ENCODE peak calls at places on chromosomes 1 and 21, in seven cellular contexts. D is HEK293T; G is iPS-NIHi11; J is stimulated activated CD8-positive, alpha-beta memory T cell treated with anti-CD3 and anti-CD28 coated beads, Interleukin-4, amount 100 ng/mL, for 1 hour; I is 8988T; X is GM23248; K is NCI-H2171. T is an unnamed sample.

GRCh38 chr1:91827094-91828006 is 58.6 kb downstream of the TGFBR3 start:
- DNase-seq in D (no peak), G (no peak), J (no peak), I (no peak), X (peak), K (no peak), T (peak)

GRCh38 chr1:227759345-227760300 is 24.4 kb downstream of the SNAP47 start:
- DNase-seq in D (no peak), G (peak), J (no peak), I (peak), X (peak), K (peak), T (no peak)

GRCh38 chr1:192632188-192632587 is 3.8 kb upstream of the RGS13 start:
- DNase-seq in D (no peak), G (no peak), J (no peak), I (no peak), X (no peak), K (no peak), T (no peak)

GRCh38 chr21:31444061-31444460 is 100.0 kb upstream of the TIAM1 start:
- DNase-seq in D (no peak), G (no peak), J (peak), I (no peak), X (peak), K (no peak), T (no peak)

GRCh38 chr1:37727186-37727585 is 34.9 kb downstream of the CDCA8 start:
- DNase-seq in D (no peak), G (peak), J (no peak), I (no peak), X (no peak), K (no peak), T (no peak)

GRCh38 chr1:77412069-77412793 is 130.4 kb downstream of the AK5 start:
- DNase-seq in D (no peak), G (no peak), J (no peak), I (no peak), X (peak), K (no peak), T (peak)

GRCh38 chr1:233440952-233441401 is 113.5 kb downstream of the MAP3K21 start:
- DNase-seq in D (peak), G (peak), J (no peak), I (no peak), X (peak), K (peak), T (peak)

GRCh38 chr1:26050255-26050640 is 4.3 kb upstream of the SLC30A2 start:
- DNase-seq in D (no peak), G (no peak), J (no peak), I (no peak), X (no peak), K (no peak), T (no peak)

GRCh38 chr1:145711213-145711651 is 4.1 kb upstream of the PDZK1 start:
- DNase-seq in D (no peak), G (no peak), J (no peak), I (no peak), X (no peak), K (no peak), T (peak)

GRCh38 chr1:234529661-234530237 is 50.8 kb upstream of the TARBP1 start:
- DNase-seq in D (no peak), G (no peak), J (no peak), I (no peak), X (peak), K (no peak), T (no peak)

GRCh38 chr1:71083271-71083670 is 2.4 kb upstream of the ZRANB2 start:
- DNase-seq in D (no peak), G (no peak), J (no peak), I (no peak), X (no peak), K (no peak), T (no peak)

GRCh38 chr1:162753001-162753658 is 37.4 kb upstream of the HSD17B7 start:
- DNase-seq in D (no peak), G (no peak), J (no peak), I (no peak), X (no peak), K (no peak), T (no peak)

GRCh38 chr1:150001415-150001814 is 9.1 kb downstream of the OTUD7B start:
- DNase-seq in D (no peak), G (no peak), J (no peak), I (no peak), X (no peak), K (no peak), T (no peak)

GRCh38 chr1:16236091-16236494 is 890 bp downstream of the CPLANE2 start:
- DNase-seq in D (no peak), G (peak), J (peak), I (peak), X (peak), K (peak), T (peak)

GRCh38 chr1:29235955-29236742 is at the start of gene PTPRU:
- DNase-seq in D (peak), G (peak), J (peak), I (peak), X (peak), K (peak), T (peak)

GRCh38 chr1:41475346-41475745 is 9.1 kb downstream of the EDN2 start:
- DNase-seq in D (no peak), G (no peak), J (no peak), I (no peak), X (no peak), K (no peak), T (no peak)

GRCh38 chr1:233183226-233184020 is 112.1 kb downstream of the PCNX2 start:
- DNase-seq in D (no peak), G (no peak), J (no peak), I (no peak), X (peak), K (no peak), T (no peak)

GRCh38 chr1:117095237-117095636 is 26.3 kb downstream of the TRIM45 start:
- DNase-seq in D (no peak), G (no peak), J (no peak), I (no peak), X (peak), K (no peak), T (no peak)

GRCh38 chr1:12249181-12249580 is 19.4 kb downstream of the VPS13D start:
- DNase-seq in D (no peak), G (no peak), J (no peak), I (no peak), X (peak), K (no peak), T (no peak)

GRCh38 chr1:25549273-25550154 is 6.1 kb downstream of the LDLRAP1 start:
- DNase-seq in D (peak), G (peak), J (peak), I (no peak), X (no peak), K (peak), T (no peak)

GRCh38 chr1:198713081-198713480 is 74.2 kb downstream of the PTPRC start:
- DNase-seq in D (no peak), G (no peak), J (no peak), I (no peak), X (peak), K (no peak), T (no peak)

GRCh38 chr1:182629674-182630073 is 25.5 kb upstream of the RGS16 start:
- DNase-seq in D (no peak), G (no peak), J (no peak), I (no peak), X (no peak), K (no peak), T (no peak)

GRCh38 chr1:155177918-155178281 is 4.3 kb downstream of the TRIM46 start:
- DNase-seq in D (no peak), G (no peak), J (no peak), I (no peak), X (no peak), K (no peak), T (no peak)

GRCh38 chr21:26212220-26212619 is 41.6 kb upstream of the APP start:
- DNase-seq in D (no peak), G (no peak), J (no peak), I (no peak), X (no peak), K (no peak), T (no peak)

GRCh38 chr1:62991152-62991551 is 207.2 kb downstream of the ATG4C start:
- DNase-seq in D (no peak), G (no peak), J (no peak), I (no peak), X (no peak), K (no peak), T (no peak)

GRCh38 chr1:61131716-61132115 is 49.4 kb downstream of the NFIA start:
- DNase-seq in D (no peak), G (no peak), J (no peak), I (no peak), X (peak), K (peak), T (no peak)

GRCh38 chr1:92992066-92992465 is 30.8 kb upstream of the DIPK1A start:
- DNase-seq in D (no peak), G (no peak), J (no peak), I (no peak), X (peak), K (no peak), T (no peak)

GRCh38 chr1:15424146-15424667 is 14.0 kb upstream of the CTRC start:
- DNase-seq in D (no peak), G (no peak), J (no peak), I (no peak), X (no peak), K (peak), T (peak)

T was measured in prostate gland.